ENCODE peak calls at places on chromosomes 1 and 21, in seven cellular contexts. Y is OCI-LY7, L is spleen, O is lower lobe of right lung, A is transverse colon, N is cardiac muscle cell, F is psoas muscle. K is an unnamed sample.

GRCh38 chr1:157032303-157032702 is 13.2 kb downstream of the ARHGEF11 start:
- DNase-seq in Y (no peak), L (no peak), O (no peak), A (no peak), N (no peak), F (no peak), K (no peak)

GRCh38 chr21:42583992-42584641 is 69.3 kb upstream of the PDE9A start:
- DNase-seq in Y (no peak), L (no peak), O (no peak), A (no peak), N (no peak), F (no peak), K (peak; percentile 47)

GRCh38 chr1:22457356-22457755 is 5.7 kb downstream of the ZBTB40 start:
- DNase-seq in Y (no peak), L (no peak), O (no peak), A (no peak), N (peak; percentile 80), F (no peak), K (no peak)

GRCh38 chr1:110597966-110598365 is 8.2 kb downstream of the KCNA2 start:
- DNase-seq in Y (no peak), L (no peak), O (no peak), A (no peak), N (no peak), F (no peak), K (no peak)

GRCh38 chr1:32759997-32760623 is 57.0 kb downstream of the YARS1 start:
- DNase-seq in Y (no peak), L (no peak), O (peak; percentile 96), A (peak; percentile 94), N (peak; percentile 67), F (no peak), K (peak; percentile 93)

GRCh38 chr1:31581821-31582810 is 5.8 kb downstream of the TINAGL1 start:
- DNase-seq in Y (no peak), L (no peak), O (no peak), A (no peak), N (no peak), F (no peak), K (no peak)

GRCh38 chr1:2789164-2789985 is 12.1 kb downstream of the TTC34 start:
- DNase-seq in Y (no peak), L (peak; percentile 47), O (peak; percentile 28), A (no peak), N (no peak), F (peak; percentile 36), K (no peak)

GRCh38 chr1:161709373-161709772 is 2.3 kb downstream of the FCRLA start:
- DNase-seq in Y (peak; percentile 70), L (no peak), O (no peak), A (no peak), N (no peak), F (no peak), K (no peak)

GRCh38 chr21:40511976-40512375 is 335.0 kb downstream of the DSCAM start:
- DNase-seq in Y (no peak), L (no peak), O (no peak), A (no peak), N (no peak), F (no peak), K (no peak)

GRCh38 chr21:40507978-40508377 is 339.0 kb downstream of the DSCAM start:
- DNase-seq in Y (no peak), L (no peak), O (no peak), A (no peak), N (no peak), F (no peak), K (no peak)

GRCh38 chr21:40516336-40516735 is 330.6 kb downstream of the DSCAM start:
- DNase-seq in Y (no peak), L (no peak), O (no peak), A (peak; percentile 12), N (no peak), F (no peak), K (no peak)

DNA sequence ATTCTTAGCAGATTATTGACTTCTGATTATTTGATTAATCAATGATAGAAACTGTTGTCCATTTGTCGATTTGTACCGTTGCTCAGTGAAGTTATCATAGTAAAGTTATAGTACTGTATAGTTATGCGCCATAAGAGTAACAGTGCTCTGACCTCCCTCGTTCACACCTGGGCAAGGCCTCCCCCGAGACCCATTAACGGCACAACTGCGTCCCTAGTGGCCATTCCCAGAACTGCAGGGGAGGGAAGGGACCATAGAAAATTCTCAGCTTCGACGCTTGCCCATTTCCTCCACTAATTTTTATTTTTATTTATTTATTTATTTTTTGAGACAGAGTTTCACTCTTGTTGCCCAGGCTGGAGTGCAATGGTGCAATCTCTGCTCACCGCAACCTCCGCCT is 334.4 kb downstream of the DSCAM start:
- DNase-seq in Y (peak; percentile 17), L (no peak), O (no peak), A (no peak), N (no peak), F (no peak), K (no peak)
- TF ChIP-seq CTCF in Y (peak; percentile 81), L (peak; percentile 34), O (peak; percentile 57), A (peak; percentile 19), N (no peak), F (peak; percentile 16), K (no peak)

DNA sequence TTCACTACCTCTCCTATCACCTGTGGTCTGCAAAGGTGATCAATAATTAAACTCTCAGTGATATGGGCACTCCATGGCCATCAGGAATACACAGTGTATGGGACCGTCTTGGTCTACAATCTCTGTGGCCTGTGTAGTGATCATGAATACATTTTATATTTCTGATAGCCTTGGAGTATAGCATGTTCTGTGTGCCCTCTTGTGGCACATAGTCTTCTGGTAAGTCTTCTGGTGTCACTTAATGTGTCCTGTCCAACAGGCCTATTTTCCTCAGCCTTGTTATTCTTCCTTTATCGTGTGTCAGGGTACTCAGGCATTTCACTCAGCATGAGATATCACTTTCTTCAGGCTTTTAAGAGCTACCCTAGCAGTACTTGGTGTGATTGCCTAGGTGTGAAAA is 393.6 kb downstream of the AGBL4 start:
- DNase-seq in Y (no peak), L (no peak), O (no peak), A (no peak), N (no peak), F (no peak), K (no peak)
- H3K9me3 ChIP-seq in Y (no peaks in the 10 kb centered on the region), L (no peaks in the 10 kb centered on the region), O (no peaks in the 10 kb centered on the region), A (no peaks in the 10 kb centered on the region), N (no peaks in the 10 kb centered on the region), F (no peaks in the 10 kb centered on the region), K (no peaks in the 10 kb centered on the region)

DNA sequence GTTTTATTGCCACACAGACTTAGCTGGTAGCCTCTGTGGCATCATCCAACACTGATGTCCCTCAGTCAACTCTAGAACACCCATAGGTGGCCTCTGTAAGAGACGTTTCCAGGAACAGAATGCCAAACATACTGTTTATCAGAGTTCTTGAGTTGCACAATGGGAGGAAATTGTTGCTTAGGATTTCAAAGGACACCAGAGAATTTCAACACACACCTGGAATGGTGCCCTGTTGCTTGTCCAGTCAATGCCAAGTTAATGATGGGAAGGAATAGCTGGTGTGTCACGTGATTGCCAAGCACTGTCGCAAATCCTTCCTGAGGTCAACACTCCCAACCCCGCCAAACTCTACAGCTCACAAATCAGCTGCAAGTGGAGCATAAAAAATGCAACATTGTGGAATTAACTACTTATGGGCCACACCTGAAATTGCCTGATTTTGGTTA is 28.6 kb upstream of the DUSP23 start:
- DNase-seq in Y (no peak), L (no peak), O (peak; percentile 74), A (peak; percentile 42), N (peak; percentile 98), F (peak; percentile 73), K (no peak)
- TF ChIP-seq CTCF in Y (no peak), L (no peak), O (no peak), A (no peak), N (no peak), F (no peak), K (no peak)

DNA sequence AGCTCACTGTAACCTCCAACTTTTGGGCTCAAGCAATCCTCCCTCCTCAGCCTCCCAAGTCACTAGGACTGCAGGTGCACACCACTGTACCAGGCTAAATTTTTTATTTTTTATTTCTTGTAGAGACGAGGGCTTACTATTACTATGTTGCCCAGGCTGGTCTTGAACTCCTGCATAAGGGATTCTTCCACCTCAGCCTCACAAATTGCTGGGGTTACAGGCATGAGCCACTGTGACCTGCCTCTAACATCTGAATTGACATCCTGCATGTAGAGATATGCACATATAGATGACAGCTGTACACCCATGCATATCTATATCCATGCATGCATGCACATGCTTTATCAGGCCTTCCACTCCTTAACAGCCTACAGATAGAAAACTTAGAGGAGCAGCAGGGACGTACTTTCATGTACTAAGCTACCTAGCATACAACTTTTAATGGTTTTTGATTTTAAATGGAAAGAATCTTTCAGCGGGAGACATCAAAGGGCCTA is 740.9 kb upstream of the TPTE start:
- DNase-seq in Y (no peak), L (no peak), O (no peak), A (no peak), N (no peak), F (no peak), K (no peak)
- H3K9me3 ChIP-seq in Y (peaks cover 12% of the 10 kb centered on the region), L (peaks cover 9% of the 10 kb centered on the region), O (peaks cover under 1% of the 10 kb centered on the region), A (peaks cover 23% of the 10 kb centered on the region), N (peaks cover 9% of the 10 kb centered on the region), F (no peaks in the 10 kb centered on the region), K (peaks cover 21% of the 10 kb centered on the region)

DNA sequence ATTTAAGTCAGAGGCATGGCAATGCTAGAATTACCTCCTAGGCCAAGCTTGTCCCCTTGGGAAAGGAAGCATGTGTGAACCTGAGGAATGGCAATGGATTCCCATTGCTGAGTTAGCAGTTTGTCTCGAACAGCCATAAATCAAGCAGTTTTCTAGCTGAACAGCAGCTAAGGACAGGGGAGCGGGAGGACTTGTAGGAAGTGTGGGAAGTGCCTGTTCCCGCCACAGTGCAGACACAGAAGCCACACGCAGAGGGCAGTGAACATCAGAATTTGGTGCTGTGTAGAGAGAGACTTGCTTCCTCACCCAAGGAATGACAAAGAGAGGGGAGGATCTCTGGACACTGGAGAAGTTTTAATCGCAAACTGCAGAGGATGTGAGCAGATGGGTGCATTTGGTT is 3.8 kb downstream of the PHGDH start:
- DNase-seq in Y (no peak), L (no peak), O (no peak), A (no peak), N (peak; percentile 29), F (no peak), K (no peak)
- TF ChIP-seq CTCF in Y (no peak), L (no peak), O (no peak), A (no peak), N (no peak), F (no peak), K (no peak)

DNA sequence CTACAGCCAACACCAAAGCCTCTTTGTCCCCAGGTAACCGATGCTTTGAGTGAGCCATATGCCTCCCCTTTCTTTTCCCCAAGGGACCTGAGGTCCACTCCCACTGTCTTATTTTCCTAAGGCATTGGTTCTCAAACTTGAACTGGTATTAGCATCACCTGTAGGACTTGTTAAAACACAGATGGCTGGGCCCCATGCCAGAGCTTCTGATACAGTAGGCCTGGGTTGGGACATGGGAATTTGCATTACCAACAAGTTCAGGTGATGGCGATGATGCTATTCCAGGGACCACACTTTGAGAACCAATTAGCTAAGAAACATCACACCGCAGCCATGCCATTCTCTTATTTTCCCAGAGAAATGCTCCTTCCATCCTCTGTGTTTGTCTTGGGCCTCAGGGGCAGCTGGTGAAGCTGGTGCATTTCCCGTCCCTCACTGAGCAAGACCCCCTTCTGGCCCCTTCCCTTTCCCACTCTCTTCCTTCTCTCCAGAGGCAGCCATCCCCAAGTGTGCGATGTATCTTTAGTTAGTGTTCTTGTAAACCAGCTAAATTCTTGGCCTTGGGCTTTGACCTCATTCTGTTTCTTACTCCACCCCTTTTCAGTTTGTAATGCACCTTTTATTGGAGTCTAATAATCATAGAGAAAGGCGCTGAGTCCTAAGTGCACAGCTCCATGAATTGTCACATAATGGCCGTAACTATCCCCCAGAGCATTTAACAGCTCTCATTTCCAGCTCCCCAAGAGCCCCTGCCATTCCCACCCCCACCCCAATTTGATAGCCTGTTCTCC is 14.2 kb upstream of the TTC22 start:
- DNase-seq in Y (no peak), L (no peak), O (no peak), A (no peak), N (no peak), F (no peak), K (peak; percentile 13)
- H3K9me3 ChIP-seq in Y (no peaks in the 10 kb centered on the region), L (no peaks in the 10 kb centered on the region), O (no peaks in the 10 kb centered on the region), A (no peaks in the 10 kb centered on the region), N (no peaks in the 10 kb centered on the region), F (no peaks in the 10 kb centered on the region), K (no peaks in the 10 kb centered on the region)